ENCODE peak calls at places on chromosomes 1 and 21, in eight cellular contexts. L is sigmoid colon, M is uterus, R is K562, D is HCT116, G is ovary, F is IMR-90, B is esophagus squamous epithelium. Y is an unnamed sample.

GRCh38 chr21:38376235-38376634 is 119.4 kb downstream of the KCNJ15 start:
- DNase-seq in L (no peak), M (no peak), R (no peak), D (no peak), G (no peak), F (no peak), B (no peak), Y (no peak)

GRCh38 chr1:94094466-94095111 is 26.4 kb downstream of the ABCA4 start:
- DNase-seq in L (peak), M (peak), R (no peak), D (no peak), G (peak), F (peak), B (no peak), Y (no peak)

GRCh38 chr1:38151399-38151798 is 104.8 kb upstream of the POU3F1 start:
- DNase-seq in L (no peak), M (no peak), R (no peak), D (no peak), G (no peak), F (no peak), B (no peak), Y (no peak)

GRCh38 chr1:19861034-19861433 is 21.2 kb upstream of the OTUD3 start:
- DNase-seq in L (no peak), M (peak), R (peak), D (no peak), G (no peak), F (peak), B (no peak), Y (no peak)

GRCh38 chr1:204902674-204903073 is 32.0 kb downstream of the NFASC start:
- DNase-seq in L (no peak), M (no peak), R (no peak), D (no peak), G (no peak), F (no peak), B (no peak), Y (no peak)

GRCh38 chr1:87612966-87613365 is 284.3 kb downstream of the LMO4 start:
- DNase-seq in L (no peak), M (no peak), R (no peak), D (no peak), G (no peak), F (no peak), B (no peak), Y (no peak)

GRCh38 chr1:241518447-241519307 is 878 bp downstream of the FH start:
- DNase-seq in L (no peak), M (no peak), R (peak), D (no peak), G (peak), F (peak), B (no peak), Y (peak)

GRCh38 chr1:50603274-50604271 is 180.3 kb upstream of the DMRTA2 start:
- DNase-seq in L (no peak), M (no peak), R (no peak), D (peak), G (no peak), F (peak), B (no peak), Y (no peak)

GRCh38 chr1:227167276-227167829 is 150.9 kb downstream of the CDC42BPA start:
- DNase-seq in L (no peak), M (no peak), R (no peak), D (no peak), G (no peak), F (no peak), B (no peak), Y (no peak)

GRCh38 chr1:162145280-162145965 is 75.9 kb downstream of the NOS1AP start:
- DNase-seq in L (no peak), M (no peak), R (no peak), D (no peak), G (no peak), F (no peak), B (no peak), Y (no peak)

GRCh38 chr21:45542242-45542666 is at the start of gene SLC19A1:
- DNase-seq in L (peak), M (peak), R (peak), D (no peak), G (peak), F (peak), B (no peak), Y (peak)

GRCh38 chr21:41112740-41113692 is 54.9 kb upstream of the BACE2 start:
- DNase-seq in L (no peak), M (no peak), R (no peak), D (no peak), G (no peak), F (peak), B (no peak), Y (peak)

GRCh38 chr1:47644216-47644581 is 206.4 kb downstream of the FOXD2 start:
- DNase-seq in L (peak), M (no peak), R (no peak), D (no peak), G (no peak), F (no peak), B (no peak), Y (no peak)

GRCh38 chr1:204943495-204943894 is 72.8 kb downstream of the NFASC start:
- DNase-seq in L (no peak), M (no peak), R (no peak), D (no peak), G (no peak), F (no peak), B (no peak), Y (no peak)

GRCh38 chr1:12519708-12520364 is 98.2 kb downstream of the DHRS3 start:
- DNase-seq in L (no peak), M (no peak), R (no peak), D (no peak), G (no peak), F (no peak), B (no peak), Y (no peak)

GRCh38 chr1:241063281-241063680 is 293.7 kb downstream of the RGS7 start:
- DNase-seq in L (no peak), M (no peak), R (no peak), D (no peak), G (no peak), F (no peak), B (no peak), Y (no peak)

GRCh38 chr1:214862421-214862820 is 220.1 kb upstream of the KCNK2 start:
- DNase-seq in L (no peak), M (no peak), R (no peak), D (no peak), G (no peak), F (peak), B (no peak), Y (no peak)

GRCh38 chr1:227136210-227136609 is 182.1 kb downstream of the CDC42BPA start:
- DNase-seq in L (no peak), M (no peak), R (no peak), D (no peak), G (no peak), F (peak), B (no peak), Y (no peak)

GRCh38 chr1:83901547-83902155 is 97.3 kb downstream of the TTLL7 start:
- DNase-seq in L (no peak), M (no peak), R (peak), D (no peak), G (no peak), F (peak), B (no peak), Y (peak)

GRCh38 chr1:223831755-223832636 is 13.8 kb downstream of the TP53BP2 start:
- DNase-seq in L (no peak), M (no peak), R (no peak), D (no peak), G (no peak), F (peak), B (no peak), Y (peak)

GRCh38 chr1:33903210-33903589 is 39.3 kb downstream of the HMGB4 start:
- DNase-seq in L (no peak), M (no peak), R (no peak), D (no peak), G (no peak), F (no peak), B (no peak), Y (no peak)

GRCh38 chr1:95018602-95019369 is 54.0 kb downstream of the ALG14 start:
- DNase-seq in L (no peak), M (no peak), R (no peak), D (no peak), G (no peak), F (peak), B (no peak), Y (no peak)

GRCh38 chr1:198600906-198601305 is 37.9 kb upstream of the PTPRC start:
- DNase-seq in L (no peak), M (no peak), R (no peak), D (no peak), G (no peak), F (no peak), B (no peak), Y (no peak)

GRCh38 chr1:31027693-31028526 is 37.6 kb downstream of the PUM1 start:
- DNase-seq in L (no peak), M (no peak), R (peak), D (no peak), G (no peak), F (no peak), B (no peak), Y (no peak)

GRCh38 chr21:45012661-45013270 is 61.6 kb upstream of the ADARB1 start:
- DNase-seq in L (no peak), M (peak), R (no peak), D (peak), G (no peak), F (no peak), B (no peak), Y (no peak)

GRCh38 chr1:2045468-2046224 is 4.6 kb upstream of the PRKCZ start:
- DNase-seq in L (no peak), M (no peak), R (no peak), D (no peak), G (no peak), F (peak), B (no peak), Y (no peak)

GRCh38 chr1:2047749-2048729 is 2.2 kb upstream of the PRKCZ start:
- DNase-seq in L (no peak), M (no peak), R (no peak), D (no peak), G (no peak), F (no peak), B (no peak), Y (no peak)

GRCh38 chr1:2049225-2049516 is 1.0 kb upstream of the PRKCZ start:
- DNase-seq in L (no peak), M (no peak), R (no peak), D (no peak), G (no peak), F (no peak), B (no peak), Y (no peak)

GRCh38 chr1:2046225-2046917 is 3.8 kb upstream of the PRKCZ start:
- DNase-seq in L (no peak), M (no peak), R (peak), D (peak), G (no peak), F (no peak), B (no peak), Y (peak)

GRCh38 chr1:2046953-2047748 is 3.1 kb upstream of the PRKCZ start:
- DNase-seq in L (no peak), M (no peak), R (no peak), D (no peak), G (no peak), F (no peak), B (no peak), Y (no peak)
- TF ChIP-seq POLR2A in L (no peak), M (no peak), R (no peak), D (no peak), G (no peak), F (no peak), B (no peak), Y (no peak)

GRCh38 chr1:66705100-66705499 is 47.2 kb upstream of the DYNLT5 start:
- DNase-seq in L (no peak), M (no peak), R (no peak), D (no peak), G (no peak), F (no peak), B (no peak), Y (no peak)
- TF ChIP-seq POLR2A in L (no peak), M (no peak), R (no peak), D (no peak), G (no peak), F (no peak), B (no peak), Y (no peak)

DNA sequence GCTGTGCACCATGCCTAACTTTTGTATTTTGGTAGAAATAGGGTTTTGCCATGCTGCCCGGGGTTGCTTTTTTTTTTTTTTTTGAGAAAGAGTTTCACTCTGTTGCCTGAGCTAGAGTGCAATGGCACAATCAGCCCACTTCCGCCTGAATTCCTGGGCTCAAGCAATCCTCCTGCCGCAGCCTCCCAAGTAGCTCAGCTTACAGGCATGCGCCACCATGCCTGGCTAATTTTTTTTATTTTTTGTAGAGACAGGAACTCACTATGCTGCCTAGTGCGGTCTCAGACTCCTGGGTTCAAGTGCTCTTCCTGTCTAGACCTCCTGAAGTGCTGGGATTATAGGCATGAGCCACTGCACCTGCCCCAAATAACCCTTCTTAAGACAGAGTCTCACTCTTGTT is 153.5 kb downstream of the SLC45A1 start:
- DNase-seq in L (no peak), M (no peak), R (no peak), D (no peak), G (no peak), F (no peak), B (no peak), Y (no peak)
- TF ChIP-seq POLR2A in L (no peak), M (no peak), R (no peak), D (no peak), G (no peak), F (no peak), B (no peak), Y (no peak)

GRCh38 chr1:8876099-8876496 is 2.4 kb downstream of the ENO1 start:
- DNase-seq in L (no peak), M (no peak), R (no peak), D (no peak), G (no peak), F (no peak), B (no peak), Y (no peak)

GRCh38 chr1:8879348-8880067 is 1.0 kb upstream of the ENO1 start:
- DNase-seq in L (peak), M (no peak), R (no peak), D (no peak), G (no peak), F (no peak), B (no peak), Y (no peak)

GRCh38 chr1:8878448-8879347 is at the start of gene ENO1:
- DNase-seq in L (peak), M (peak), R (peak), D (peak), G (peak), F (peak), B (peak), Y (peak)

GRCh38 chr1:8883510-8883909 is 5.0 kb upstream of the ENO1 start:
- DNase-seq in L (no peak), M (no peak), R (no peak), D (no peak), G (no peak), F (no peak), B (no peak), Y (no peak)

GRCh38 chr1:8880068-8880676 is 1.7 kb upstream of the ENO1 start:
- DNase-seq in L (peak), M (peak), R (peak), D (no peak), G (peak), F (peak), B (no peak), Y (peak)
- TF ChIP-seq POLR2A in L (no peak), M (no peak), R (no peak), D (no peak), G (no peak), F (no peak), B (no peak), Y (no peak)

DNA sequence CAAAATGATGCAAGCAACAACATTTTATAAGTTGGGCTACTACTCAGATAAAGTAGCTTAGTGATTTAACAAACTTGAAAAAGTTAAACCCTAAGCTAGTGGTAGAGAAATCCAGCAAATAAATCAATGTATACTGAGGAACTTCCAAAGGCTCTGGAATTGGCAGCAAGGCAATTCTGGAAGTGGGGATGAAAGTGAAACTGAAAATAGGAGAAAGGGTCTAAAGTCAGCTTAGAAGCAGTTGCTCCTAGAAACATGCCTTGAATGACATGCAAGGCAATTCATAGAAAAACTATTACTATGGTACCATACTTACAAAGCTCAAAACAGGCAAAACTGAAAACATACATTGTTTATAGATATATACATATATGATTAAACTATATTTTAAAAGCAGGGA is 89.9 kb upstream of the CAMK1G start:
- DNase-seq in L (no peak), M (no peak), R (no peak), D (no peak), G (no peak), F (no peak), B (no peak), Y (no peak)
- TF ChIP-seq POLR2A in L (no peak), M (no peak), R (no peak), D (no peak), G (no peak), F (no peak), B (no peak), Y (no peak)

DNA sequence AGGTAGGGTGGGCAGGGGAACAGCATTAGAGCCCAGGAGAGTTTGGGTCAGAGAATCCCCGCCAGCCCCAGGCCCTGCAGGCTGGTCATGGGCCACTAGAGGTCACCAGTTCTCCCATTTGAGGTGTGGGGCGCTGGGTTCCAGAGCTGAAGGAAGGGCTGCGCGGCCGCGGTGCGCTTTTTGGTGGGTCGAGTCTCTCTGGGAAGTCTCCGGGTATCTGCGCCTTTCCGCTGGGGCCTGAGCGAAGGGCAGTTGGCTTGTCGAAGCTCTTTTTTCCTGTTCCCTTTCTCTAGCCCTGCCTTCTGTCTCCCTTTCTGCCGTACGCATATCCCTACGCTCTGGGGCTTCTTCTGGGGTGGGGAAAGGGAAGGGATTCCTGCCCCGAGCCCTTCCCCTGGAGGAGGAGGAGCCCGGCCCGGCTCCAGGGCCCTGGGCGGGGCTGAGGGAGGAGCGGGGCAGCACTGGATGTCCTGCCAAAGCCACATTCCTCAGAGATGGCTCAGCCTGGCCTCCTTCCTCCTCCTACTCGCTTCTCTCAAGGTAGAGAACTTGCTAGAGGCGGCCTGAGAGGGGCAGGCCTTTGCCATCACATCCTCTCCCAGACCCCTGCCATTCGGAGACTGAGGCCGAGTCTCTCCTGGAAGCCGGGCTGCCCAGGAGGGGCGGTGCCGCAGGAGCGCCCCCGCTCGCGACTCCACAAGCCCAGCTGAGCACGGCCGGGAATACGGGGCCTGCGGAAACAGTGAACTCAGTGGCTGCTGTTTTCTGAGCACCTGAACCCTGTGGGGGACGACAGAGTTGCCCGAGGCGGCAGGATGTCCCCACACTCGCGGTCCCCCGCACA is 12.0 kb downstream of the ADAMTSL4 start:
- DNase-seq in L (peak), M (peak), R (peak), D (peak), G (peak), F (peak), B (peak), Y (peak)
- TF ChIP-seq POLR2A in L (peak), M (peak), R (peak), D (peak), G (peak), F (peak), B (no peak), Y (peak)

GRCh38 chr1:25347556-25347955 is 9.4 kb downstream of the TMEM50A start:
- DNase-seq in L (no peak), M (no peak), R (no peak), D (no peak), G (no peak), F (no peak), B (no peak), Y (no peak)

GRCh38 chr1:25343872-25344271 is 5.7 kb downstream of the TMEM50A start:
- DNase-seq in L (no peak), M (no peak), R (no peak), D (peak), G (no peak), F (peak), B (no peak), Y (no peak)

GRCh38 chr1:25338188-25338981 is at the start of gene TMEM50A:
- DNase-seq in L (peak), M (peak), R (peak), D (peak), G (peak), F (peak), B (peak), Y (peak)

GRCh38 chr1:25341746-25342145 is 3.6 kb downstream of the TMEM50A start:
- DNase-seq in L (no peak), M (no peak), R (no peak), D (no peak), G (no peak), F (no peak), B (no peak), Y (no peak)

GRCh38 chr1:25342846-25343245 is 4.7 kb downstream of the TMEM50A start:
- DNase-seq in L (no peak), M (no peak), R (no peak), D (no peak), G (no peak), F (no peak), B (no peak), Y (no peak)
- TF ChIP-seq POLR2A in L (no peak), M (no peak), R (no peak), D (no peak), G (no peak), F (no peak), B (no peak), Y (no peak)

Y was measured in erythroblast.